ENCODE peak calls at places on chromosome 17, in five cellular contexts. One of them, this sample, is unnamed.

GRCh38 chr17:41026668-41027471 is at the start of gene KRTAP1-5:
- DNase-seq in K562: no peak
- DNase-seq in HCT116: no peak
- DNase-seq in T47D: no peak
- DNase-seq in HepG2: no peak
- DNase-seq in this sample: no peak

GRCh38 chr17:49887744-49888360 is 40.0 kb upstream of the TAC4 start:
- DNase-seq in K562: no peak
- DNase-seq in HCT116: no peak
- DNase-seq in T47D: no peak
- DNase-seq in HepG2: no peak
- DNase-seq in this sample: no peak

GRCh38 chr17:67055041-67055443 is 10.7 kb downstream of the CACNG1 start:
- DNase-seq in K562: no peak
- DNase-seq in HCT116: no peak
- DNase-seq in T47D: no peak
- DNase-seq in HepG2: no peak
- DNase-seq in this sample: peak; percentile 38

GRCh38 chr17:66185842-66186241 is 6.1 kb downstream of the CEP112 start:
- DNase-seq in K562: no peak
- DNase-seq in HCT116: no peak
- DNase-seq in T47D: no peak
- DNase-seq in HepG2: no peak
- DNase-seq in this sample: no peak

GRCh38 chr17:34852141-34852540 is 109.1 kb downstream of the CCT6B start:
- DNase-seq in K562: no peak
- DNase-seq in HCT116: no peak
- DNase-seq in T47D: no peak
- DNase-seq in HepG2: no peak
- DNase-seq in this sample: no peak

GRCh38 chr17:19365833-19366636 is 3.5 kb upstream of the B9D1 start:
- DNase-seq in K562: no peak
- DNase-seq in HCT116: no peak
- DNase-seq in T47D: no peak
- DNase-seq in HepG2: no peak
- DNase-seq in this sample: no peak

GRCh38 chr17:17628388-17629008 is 37.0 kb upstream of the PEMT start:
- DNase-seq in K562: no peak
- DNase-seq in HCT116: no peak
- DNase-seq in T47D: no peak
- DNase-seq in HepG2: no peak
- DNase-seq in this sample: no peak

GRCh38 chr17:68576811-68577551 is 24.2 kb downstream of the FAM20A start:
- DNase-seq in K562: no peak
- DNase-seq in HCT116: no peak
- DNase-seq in T47D: no peak
- DNase-seq in HepG2: no peak
- DNase-seq in this sample: no peak

GRCh38 chr17:75241996-75242460 is 19.4 kb downstream of the GGA3 start:
- DNase-seq in K562: no peak
- DNase-seq in HCT116: no peak
- DNase-seq in T47D: no peak
- DNase-seq in HepG2: no peak
- DNase-seq in this sample: no peak

GRCh38 chr17:29131814-29132682 is 48.1 kb downstream of the MYO18A start:
- DNase-seq in K562: no peak
- DNase-seq in HCT116: no peak
- DNase-seq in T47D: no peak
- DNase-seq in HepG2: no peak
- DNase-seq in this sample: no peak

GRCh38 chr17:82956146-82956725 is 116.4 kb upstream of the ZNF750 start:
- DNase-seq in K562: no peak
- DNase-seq in HCT116: no peak
- DNase-seq in T47D: no peak
- DNase-seq in HepG2: no peak
- DNase-seq in this sample: no peak

GRCh38 chr17:10702574-10702973 is 5.2 kb downstream of the ADPRM start:
- DNase-seq in K562: peak; percentile 11
- DNase-seq in HCT116: no peak
- DNase-seq in T47D: no peak
- DNase-seq in HepG2: no peak
- DNase-seq in this sample: no peak

GRCh38 chr17:61903251-61903650 is 24.5 kb downstream of the INTS2 start:
- DNase-seq in K562: no peak
- DNase-seq in HCT116: no peak
- DNase-seq in T47D: no peak
- DNase-seq in HepG2: no peak
- DNase-seq in this sample: no peak

GRCh38 chr17:51147641-51148040 is 5.7 kb upstream of the NME1 start:
- DNase-seq in K562: no peak
- DNase-seq in HCT116: no peak
- DNase-seq in T47D: no peak
- DNase-seq in HepG2: no peak
- DNase-seq in this sample: no peak

GRCh38 chr17:58487589-58488427 is at the start of gene HSF5:
- DNase-seq in K562: no peak
- DNase-seq in HCT116: no peak
- DNase-seq in T47D: no peak
- DNase-seq in HepG2: no peak
- DNase-seq in this sample: no peak

GRCh38 chr17:42548070-42548837 is 4.5 kb upstream of the HSD17B1 start:
- DNase-seq in K562: no peak
- DNase-seq in HCT116: no peak
- DNase-seq in T47D: no peak
- DNase-seq in HepG2: no peak
- DNase-seq in this sample: peak; percentile 97

GRCh38 chr17:27521281-27522027 is 65.2 kb downstream of the KSR1 start:
- DNase-seq in K562: no peak
- DNase-seq in HCT116: no peak
- DNase-seq in T47D: no peak
- DNase-seq in HepG2: peak; percentile 29
- DNase-seq in this sample: no peak

GRCh38 chr17:34301986-34302385 is 16.4 kb downstream of the CCL11 start:
- DNase-seq in K562: no peak
- DNase-seq in HCT116: no peak
- DNase-seq in T47D: no peak
- DNase-seq in HepG2: no peak
- DNase-seq in this sample: no peak

GRCh38 chr17:17361543-17362511 is 58.7 kb downstream of the NT5M start:
- DNase-seq in K562: no peak
- DNase-seq in HCT116: no peak
- DNase-seq in T47D: no peak
- DNase-seq in HepG2: no peak
- DNase-seq in this sample: no peak

GRCh38 chr17:66953661-66954060 is 10.8 kb upstream of the CACNG4 start:
- DNase-seq in K562: no peak
- DNase-seq in HCT116: no peak
- DNase-seq in T47D: no peak
- DNase-seq in HepG2: no peak
- DNase-seq in this sample: no peak

GRCh38 chr17:21452377-21453143 is 76.4 kb downstream of the KCNJ12 start:
- DNase-seq in K562: no peak
- DNase-seq in HCT116: peak; percentile 33
- DNase-seq in T47D: no peak
- DNase-seq in HepG2: peak; percentile 13
- DNase-seq in this sample: peak; percentile 69

GRCh38 chr17:76736349-76737081 is 616 bp downstream of the SRSF2 start:
- DNase-seq in K562: peak; percentile 79
- DNase-seq in HCT116: no peak
- DNase-seq in T47D: peak; percentile 45
- DNase-seq in HepG2: peak; percentile 46
- DNase-seq in this sample: peak; percentile 60
- TF ChIP-seq JUND in K562: no peak
- TF ChIP-seq JUND in HCT116: peak; percentile 8
- TF ChIP-seq JUND in T47D: no peak
- TF ChIP-seq JUND in HepG2: no peak
- TF ChIP-seq JUND in this sample: no peak

GRCh38 chr17:44911133-44912001 is 3.9 kb downstream of the GFAP start:
- DNase-seq in K562: peak; percentile 81
- DNase-seq in HCT116: peak; percentile 35
- DNase-seq in T47D: no peak
- DNase-seq in HepG2: peak; percentile 74
- DNase-seq in this sample: peak; percentile 58
- TF ChIP-seq JUND in K562: peak; percentile 16
- TF ChIP-seq JUND in HCT116: no peak
- TF ChIP-seq JUND in T47D: no peak
- TF ChIP-seq JUND in HepG2: no peak
- TF ChIP-seq JUND in this sample: no peak

GRCh38 chr17:39661044-39661406 is 4.1 kb upstream of the TCAP start:
- DNase-seq in K562: no peak
- DNase-seq in HCT116: no peak
- DNase-seq in T47D: no peak
- DNase-seq in HepG2: no peak
- DNase-seq in this sample: no peak
- TF ChIP-seq JUND in K562: no peak
- TF ChIP-seq JUND in HCT116: no peak
- TF ChIP-seq JUND in T47D: no peak
- TF ChIP-seq JUND in HepG2: no peak
- TF ChIP-seq JUND in this sample: no peak

DNA sequence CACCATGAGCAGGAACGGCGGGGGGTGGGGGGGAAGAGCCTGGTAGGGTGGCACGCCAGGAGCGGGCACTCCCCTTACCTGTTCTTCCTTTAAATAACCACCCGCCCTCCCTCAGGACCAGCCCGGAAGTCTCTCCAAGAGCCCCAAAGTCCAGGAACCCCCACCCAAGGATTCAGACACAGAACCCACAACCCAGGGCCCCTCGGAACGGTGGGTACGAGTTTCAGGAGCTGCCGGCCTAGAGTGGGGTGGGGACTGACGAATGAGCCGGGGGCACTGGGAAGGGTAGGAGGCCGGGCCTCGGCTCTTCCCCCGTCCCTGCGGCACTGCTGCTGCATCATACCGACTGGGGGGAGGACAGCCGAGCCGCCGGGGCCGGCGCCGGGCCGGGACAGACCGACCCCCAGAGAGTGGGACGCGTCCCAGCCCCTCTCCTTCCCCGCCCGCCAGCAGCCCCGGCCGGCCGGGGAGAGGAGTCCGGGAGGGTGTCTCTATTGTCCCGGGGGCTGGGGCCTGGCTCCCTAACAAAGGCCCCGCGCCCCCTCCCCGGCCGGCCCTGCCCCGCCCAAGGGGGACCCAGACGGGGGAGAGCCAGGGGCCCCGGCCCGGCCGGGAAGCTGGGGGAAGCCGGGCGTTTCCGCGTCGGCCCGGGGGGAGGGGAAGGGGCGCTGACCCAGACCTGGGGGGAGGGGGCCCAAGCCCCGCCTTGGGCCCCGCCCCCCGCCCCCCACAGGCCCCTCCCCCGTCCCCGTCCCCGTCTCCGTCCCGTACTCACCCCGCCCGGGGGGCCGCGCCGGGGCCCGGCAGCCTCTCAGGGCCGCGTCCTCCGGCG is 747 bp downstream of the ATXN7L3 start:
- DNase-seq in K562: peak; percentile 95
- DNase-seq in HCT116: no peak
- DNase-seq in T47D: peak; percentile 86
- DNase-seq in HepG2: no peak
- DNase-seq in this sample: peak; percentile 74
- TF ChIP-seq JUND in K562: no peak
- TF ChIP-seq JUND in HCT116: no peak
- TF ChIP-seq JUND in T47D: no peak
- TF ChIP-seq JUND in HepG2: no peak
- TF ChIP-seq JUND in this sample: no peak

DNA sequence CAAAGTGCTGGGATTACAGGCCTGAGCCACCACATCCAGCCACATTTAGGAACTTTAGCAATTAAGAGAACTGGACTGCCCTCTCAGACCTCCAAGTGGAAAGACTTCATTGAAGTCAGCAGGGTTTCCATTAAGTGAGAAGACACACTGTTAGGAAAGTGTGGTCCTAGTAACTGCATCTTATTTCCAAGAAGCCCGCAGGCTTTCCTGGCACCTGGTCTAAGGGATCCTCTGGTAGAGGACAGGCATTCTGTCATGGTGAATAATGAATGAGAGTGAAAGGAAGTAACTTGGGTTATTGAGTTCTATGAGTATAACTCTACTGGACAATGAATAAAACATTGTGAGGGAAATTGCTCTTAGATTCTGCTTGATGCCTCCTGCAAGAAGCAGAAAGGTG is 14.1 kb downstream of the C17orf75 start:
- DNase-seq in K562: peak; percentile 4
- DNase-seq in HCT116: no peak
- DNase-seq in T47D: no peak
- DNase-seq in HepG2: no peak
- DNase-seq in this sample: no peak
- TF ChIP-seq JUND in K562: no peak
- TF ChIP-seq JUND in HCT116: no peak
- TF ChIP-seq JUND in T47D: no peak
- TF ChIP-seq JUND in HepG2: no peak
- TF ChIP-seq JUND in this sample: no peak